ENCODE peak calls at places on chromosomes 4 and X, in six cellular contexts. B is CD4-positive, alpha-beta memory T cell; Q is heart right ventricle; X is RPMI8226; O is astrocyte of the spinal cord; T is lower leg skin. S is an unnamed sample.

GRCh38 chrX:53256446-53257041 is 24.8 kb downstream of the IQSEC2 start:
- DNase-seq in Q (no peak), X (no peak), O (no peak), T (no peak), B (no peak), S (no peak)

GRCh38 chrX:21883258-21883657 is 27.5 kb downstream of the YY2 start:
- DNase-seq in X (peak), O (peak), T (no peak), Q (peak), B (no peak), S (no peak)

GRCh38 chrX:137926090-137926489 is 360.2 kb downstream of the ZIC3 start:
- DNase-seq in Q (no peak), X (peak), O (peak), B (no peak), T (no peak), S (no peak)

GRCh38 chrX:110531873-110532272 is 173.2 kb downstream of the RTL9 start:
- DNase-seq in O (no peak), X (no peak), T (no peak), B (no peak), Q (peak), S (no peak)

GRCh38 chr4:52838729-52839722 is 23.1 kb upstream of the RASL11B start:
- DNase-seq in B (no peak), T (no peak), O (no peak), Q (peak), X (no peak), S (no peak)

GRCh38 chr4:121182296-121182695 is 18.2 kb upstream of the TNIP3 start:
- DNase-seq in T (no peak), X (no peak), O (peak), B (peak), Q (no peak), S (peak)

GRCh38 chr4:58502839-58503238 is 1392.7 kb upstream of the IGFBP7 start:
- DNase-seq in Q (no peak), B (no peak), X (no peak), T (no peak), O (no peak), S (no peak)

GRCh38 chrX:42496239-42496638 is 281.7 kb downstream of the PPP1R2C start:
- DNase-seq in T (no peak), B (no peak), Q (no peak), O (no peak), X (no peak), S (no peak)

GRCh38 chrX:68681443-68681941 is 34.0 kb downstream of the STARD8 start:
- DNase-seq in B (no peak), Q (no peak), T (no peak), X (no peak), O (peak), S (no peak)

GRCh38 chr4:15729910-15730533 is 27.2 kb downstream of the BST1 start:
- DNase-seq in X (peak), O (peak), B (peak), Q (peak), T (no peak), S (peak)

GRCh38 chrX:56726609-56727008 is 2.4 kb upstream of the NBDY start:
- DNase-seq in T (no peak), B (peak), O (peak), X (peak), Q (peak), S (peak)

GRCh38 chr4:5338511-5338910 is 287.2 kb downstream of the STK32B start:
- DNase-seq in O (no peak), T (no peak), B (no peak), X (no peak), Q (no peak), S (no peak)

GRCh38 chr4:144451771-144452170 is 194.2 kb upstream of the HHIP start:
- DNase-seq in T (no peak), B (no peak), O (peak), Q (no peak), X (no peak), S (no peak)

GRCh38 chr4:132383571-132384199 is 765.4 kb upstream of the PCDH10 start:
- DNase-seq in T (no peak), B (no peak), Q (no peak), X (no peak), O (no peak), S (no peak)

GRCh38 chr4:137430171-137430570 is 102.1 kb downstream of the PCDH18 start:
- DNase-seq in T (no peak), O (no peak), X (no peak), B (no peak), Q (no peak), S (no peak)

GRCh38 chr4:78951862-78952472 is 12.7 kb upstream of the PAQR3 start:
- DNase-seq in O (peak), B (peak), Q (no peak), X (peak), T (no peak), S (peak)

S was measured in AML-193.